ENCODE peak calls at places on chromosomes 16 and 17, in five cellular contexts. S is Peyer's patch, Q is breast epithelium, E is A549, R is uterus. G is an unnamed sample.
A peak's percentile ranks its signal among the peaks of the same experiment; 100 is the strongest.

GRCh38 chr16:84484579-84485254 is 19.7 kb downstream of the MEAK7 start:
- DNase-seq in S (no peak), E (peak; percentile 62), R (peak; percentile 49), Q (peak; percentile 67), G (peak; percentile 62)

GRCh38 chr17:49823614-49824013 is 24.3 kb downstream of the TAC4 start:
- DNase-seq in E (no peak), R (no peak), S (no peak), Q (no peak), G (no peak)

GRCh38 chr17:78645421-78646295 is 68.5 kb upstream of the DNAH17 start:
- DNase-seq in Q (no peak), E (peak; percentile 88), S (no peak), R (peak; percentile 32), G (no peak)

GRCh38 chr17:66467766-66468165 is 165.4 kb downstream of the PRKCA start:
- DNase-seq in E (no peak), Q (no peak), S (no peak), R (no peak), G (no peak)

GRCh38 chr17:4739122-4740024 is at the start of the genes CXCL16 and ZMYND15:
- DNase-seq in E (peak; percentile 39), S (peak; percentile 85), R (peak; percentile 32), Q (peak; percentile 59), G (no peak)

GRCh38 chr16:19410435-19411153 is 7.1 kb upstream of the TMC5 start:
- DNase-seq in E (peak; percentile 70), Q (peak; percentile 55), R (no peak), S (peak; percentile 85), G (no peak)

GRCh38 chr16:2769100-2769529 is 8.0 kb downstream of the ELOB start:
- DNase-seq in S (no peak), R (no peak), Q (no peak), E (no peak), G (no peak)

GRCh38 chr17:14351493-14351892 is 50.6 kb downstream of the HS3ST3B1 start:
- DNase-seq in S (no peak), R (no peak), E (no peak), Q (no peak), G (no peak)

GRCh38 chr17:76451480-76451879 is 1.5 kb downstream of the UBE2O start:
- DNase-seq in Q (no peak), S (no peak), R (no peak), E (no peak), G (no peak)

GRCh38 chr17:38815576-38816193 is 9.4 kb downstream of the CWC25 start:
- DNase-seq in S (no peak), Q (no peak), E (peak; percentile 68), R (no peak), G (no peak)

GRCh38 chr17:57554826-57555635 is 190.1 kb downstream of the CCDC182 start:
- DNase-seq in R (no peak), S (no peak), Q (no peak), E (no peak), G (no peak)

GRCh38 chr16:9481749-9482148 is 390.3 kb downstream of the HAPSTR1 start:
- DNase-seq in Q (no peak), E (no peak), S (no peak), R (no peak), G (no peak)

GRCh38 chr17:75012320-75013076 is at the start of gene MRPL58:
- DNase-seq in E (peak; percentile 94), S (peak; percentile 87), R (peak; percentile 76), Q (peak; percentile 83), G (no peak)

GRCh38 chr16:7377231-7377630 is 44.6 kb downstream of the RBFOX1 start:
- DNase-seq in Q (no peak), R (no peak), S (no peak), E (no peak), G (no peak)

GRCh38 chr17:44384823-44385286 is 4.6 kb downstream of the ITGA2B start:
- DNase-seq in S (no peak), R (no peak), Q (no peak), E (no peak), G (no peak)

GRCh38 chr17:17354560-17355357 is 51.6 kb downstream of the NT5M start:
- DNase-seq in S (peak; percentile 80), R (peak; percentile 64), E (peak; percentile 78), Q (peak; percentile 70), G (peak; percentile 93)

GRCh38 chr17:6558932-6559752 is 2.8 kb upstream of the PITPNM3 start:
- DNase-seq in Q (no peak), S (peak; percentile 24), R (no peak), E (no peak), G (no peak)

GRCh38 chr17:80449930-80450576 is 26.4 kb downstream of the NPTX1 start:
- DNase-seq in S (no peak), Q (no peak), E (no peak), R (no peak), G (no peak)

GRCh38 chr17:77435272-77436057 is 294.7 kb downstream of the SEC14L1 start:
- DNase-seq in R (no peak), E (no peak), Q (no peak), S (no peak), G (no peak)

GRCh38 chr17:13671341-13671740 is 69.6 kb upstream of the HS3ST3A1 start:
- DNase-seq in E (no peak), S (no peak), Q (no peak), R (no peak), G (no peak)

GRCh38 chr17:74780443-74781238 is 4.5 kb upstream of the NAT9 start:
- DNase-seq in R (no peak), S (no peak), E (peak; percentile 76), Q (no peak), G (no peak)

GRCh38 chr17:74892974-74893911 is at the start of gene FADS6:
- DNase-seq in S (peak; percentile 83), Q (no peak), R (no peak), E (no peak), G (no peak)

GRCh38 chr16:85891033-85891775 is 7.8 kb upstream of the IRF8 start:
- DNase-seq in E (peak; percentile 82), R (no peak), Q (no peak), S (no peak), G (no peak)

GRCh38 chr16:10663146-10663545 is 31.6 kb downstream of the TEKT5 start:
- DNase-seq in R (no peak), S (no peak), E (no peak), Q (no peak), G (no peak)

GRCh38 chr16:11133344-11133921 is 122.6 kb downstream of the SOCS1 start:
- DNase-seq in R (peak; percentile 81), S (peak; percentile 61), E (no peak), Q (peak; percentile 69), G (no peak)

GRCh38 chr17:18858567-18859245 is 775 bp downstream of the PRPSAP2 start:
- DNase-seq in E (no peak), S (no peak), Q (no peak), R (no peak), G (no peak)

GRCh38 chr17:41967141-41967920 is 736 bp downstream of the CNP start:
- DNase-seq in R (no peak), E (no peak), Q (no peak), S (no peak), G (no peak)

GRCh38 chr16:22732959-22733358 is 81.0 kb upstream of the HS3ST2 start:
- DNase-seq in R (no peak), E (no peak), S (no peak), Q (no peak), G (no peak)

GRCh38 chr17:82893779-82894178 is 54.0 kb upstream of the ZNF750 start:
- DNase-seq in Q (no peak), S (no peak), E (no peak), R (no peak), G (no peak)

GRCh38 chr17:58401287-58401686 is 16.0 kb downstream of the RNF43 start:
- DNase-seq in S (no peak), E (no peak), Q (no peak), R (no peak), G (no peak)

GRCh38 chr16:30065943-30066881 is 652 bp downstream of the ALDOA start:
- DNase-seq in R (peak; percentile 73), Q (no peak), S (peak; percentile 53), E (peak; percentile 43), G (no peak)

GRCh38 chr16:30064746-30065111 is 831 bp upstream of the ALDOA start:
- DNase-seq in Q (no peak), E (no peak), R (peak; percentile 42), S (peak; percentile 63), G (no peak)

GRCh38 chr16:30065112-30065942 is at the start of gene ALDOA:
- DNase-seq in S (peak; percentile 99), E (peak; percentile 98), R (peak; percentile 99), Q (peak; percentile 98), G (no peak)

GRCh38 chr16:30063278-30063892 is 2.2 kb upstream of the ALDOA start:
- DNase-seq in Q (no peak), S (no peak), E (no peak), R (no peak), G (no peak)

GRCh38 chr16:30063893-30064745 is 1.4 kb upstream of the ALDOA start:
- DNase-seq in S (peak; percentile 68), E (peak; percentile 79), Q (peak; percentile 69), R (peak; percentile 84), G (no peak)
- TF ChIP-seq POLR2A in S (no peak), E (no peak), Q (peak; percentile 15), R (no peak), G (no peak)

GRCh38 chr17:32310927-32311568 is 30.9 kb downstream of the C17orf75 start:
- DNase-seq in R (no peak), E (no peak), S (no peak), Q (no peak), G (no peak)
- H3K4me3 ChIP-seq in R (no peak overlapping the region), E (no peak overlapping the region), S (no peak overlapping the region), Q (peak overlapping the region; percentile 25), G (peak overlapping the region; percentile 22)

DNA sequence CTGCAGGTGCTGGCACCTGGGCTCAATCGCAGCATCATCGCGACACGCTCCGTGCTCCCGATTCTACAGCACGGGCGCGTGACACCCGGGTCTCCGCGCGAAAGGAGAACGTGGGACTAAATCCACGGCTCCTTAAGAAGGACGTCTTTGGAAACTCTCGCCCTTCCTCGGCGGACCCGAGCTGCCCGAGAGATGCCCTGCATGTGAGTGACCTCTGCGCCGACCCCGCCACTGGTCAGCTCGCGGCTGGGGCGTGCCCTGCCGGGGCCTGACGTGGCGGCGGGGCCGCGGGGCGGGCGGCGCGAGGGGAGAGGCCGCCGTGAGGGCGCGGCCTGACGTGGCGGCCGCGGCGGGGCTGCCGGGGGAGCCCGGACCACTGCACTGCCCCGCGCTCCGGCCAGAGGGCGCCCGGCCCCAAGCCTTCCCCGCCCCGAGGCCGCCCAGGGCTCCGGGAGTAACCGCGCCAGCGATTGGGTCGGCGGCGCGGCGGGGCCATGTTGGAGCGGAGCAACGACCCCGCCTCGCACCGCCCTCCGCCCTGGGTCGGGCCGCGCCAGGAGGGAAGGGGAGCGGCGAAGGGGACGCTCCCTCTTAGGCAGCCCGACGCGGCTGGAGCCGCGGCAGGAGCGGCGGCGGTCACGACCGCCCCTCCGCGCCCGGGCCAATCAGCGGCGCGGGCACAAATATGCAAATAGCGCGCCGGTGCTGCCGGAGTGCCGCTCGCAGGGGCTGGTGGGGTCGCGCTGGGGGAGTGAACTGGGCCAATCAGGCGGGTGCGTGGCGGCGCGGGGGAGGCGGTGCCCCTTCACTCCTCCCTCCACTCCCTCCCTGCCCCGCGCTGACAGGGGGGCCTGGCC is 75.6 kb downstream of the CHD9 start:
- DNase-seq in Q (peak; percentile 97), E (peak; percentile 94), S (peak; percentile 98), R (peak; percentile 96), G (peak; percentile 94)
- TF ChIP-seq POLR2A in Q (no peak), E (peak; percentile 72), S (peak; percentile 61), R (peak; percentile 58), G (peak; percentile 5)

DNA sequence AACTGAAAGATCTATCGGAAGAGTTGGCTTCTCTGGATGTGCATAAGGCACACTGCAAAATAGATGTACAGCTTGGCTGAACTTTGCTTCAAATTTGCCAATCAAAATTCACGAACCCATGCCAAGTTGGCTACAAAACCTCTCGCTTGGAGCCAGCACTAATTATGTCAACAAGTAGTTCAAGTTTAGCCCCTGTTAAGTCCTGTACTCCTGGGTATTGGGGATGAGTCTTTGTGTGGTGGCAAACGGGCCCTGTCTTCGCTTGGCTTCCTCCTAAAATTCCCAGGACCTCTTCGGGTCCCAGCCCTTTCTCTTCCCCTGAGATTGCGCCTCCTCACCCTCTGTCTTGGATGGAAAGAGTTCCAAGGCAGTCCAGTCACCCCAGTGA is 718.0 kb downstream of the WWOX start:
- DNase-seq in E (no peak), Q (no peak), S (no peak), R (no peak), G (no peak)
- H3K4me3 ChIP-seq in E (no peak overlapping the region), Q (no peak overlapping the region), S (no peak overlapping the region), R (no peak overlapping the region), G (no peak overlapping the region)

G was measured in vagina.